ENCODE peak calls at places on chromosomes 13 and 19, in six cellular contexts. D is epithelial cell of proximal tubule, B is PC-3, H is GM20000, O is progenitor cell of endocrine pancreas, L is vagina. N is an unnamed sample.

GRCh38 chr13:75470676-75471075 is 11.3 kb downstream of the TBC1D4 start:
- DNase-seq in B (no peak), O (no peak), H (no peak), D (no peak), L (no peak), N (no peak)

GRCh38 chr19:6325614-6326013 is 7.8 kb downstream of the ACER1 start:
- DNase-seq in L (no peak), D (no peak), O (no peak), H (no peak), B (no peak), N (no peak)

GRCh38 chr19:27679399-27679798 is 1533.6 kb downstream of the UQCRFS1 start:
- DNase-seq in H (no peak), L (peak; percentile 61), D (no peak), B (no peak), O (no peak), N (no peak)

GRCh38 chr13:102555914-102556553 is 40.8 kb upstream of the TPP2 start:
- DNase-seq in H (peak; percentile 28), L (no peak), B (peak; percentile 56), D (peak; percentile 22), O (no peak), N (peak; percentile 25)

GRCh38 chr19:40567750-40568494 is 8.8 kb upstream of the SHKBP1 start:
- DNase-seq in B (no peak), L (no peak), H (no peak), O (no peak), D (no peak), N (no peak)

GRCh38 chr19:6068711-6069110 is 41.6 kb downstream of the RFX2 start:
- DNase-seq in D (no peak), H (no peak), B (no peak), L (no peak), O (no peak), N (no peak)

GRCh38 chr13:65456150-65456912 is 1773.8 kb downstream of the PCDH9 start:
- DNase-seq in H (no peak), B (no peak), O (no peak), D (no peak), L (no peak), N (no peak)

GRCh38 chr19:5718032-5718578 is 1.8 kb downstream of the LONP1 start:
- DNase-seq in O (no peak), L (no peak), B (no peak), D (no peak), H (no peak), N (peak; percentile 55)

GRCh38 chr19:16889429-16889882 is 657 bp downstream of the F2RL3 start:
- DNase-seq in D (no peak), B (peak; percentile 26), O (no peak), L (no peak), H (no peak), N (no peak)

GRCh38 chr19:45955905-45956608 is 17.6 kb downstream of the NOVA2 start:
- DNase-seq in L (no peak), B (peak; percentile 85), H (no peak), D (no peak), O (no peak), N (no peak)

GRCh38 chr19:3080281-3080680 is 13.9 kb upstream of the GNA11 start:
- DNase-seq in H (no peak), O (no peak), B (no peak), L (no peak), D (no peak), N (no peak)

GRCh38 chr19:38907670-38908069 is 4.3 kb downstream of the CCER2 start:
- DNase-seq in L (no peak), D (no peak), B (no peak), H (no peak), O (no peak), N (no peak)

GRCh38 chr19:50449236-50449899 is 16.7 kb downstream of the MYBPC2 start:
- DNase-seq in L (no peak), B (peak; percentile 21), O (no peak), H (no peak), D (peak; percentile 31), N (no peak)

GRCh38 chr13:56561327-56561726 is 579.4 kb upstream of the PRR20A start:
- DNase-seq in D (peak; percentile 10), H (no peak), B (peak; percentile 4), L (no peak), O (no peak), N (no peak)

GRCh38 chr13:39789451-39789850 is 134.0 kb downstream of the COG6 start:
- DNase-seq in L (no peak), D (no peak), B (peak; percentile 10), O (no peak), H (no peak), N (no peak)

GRCh38 chr13:40665754-40666057 is 735 bp downstream of the FOXO1 start:
- DNase-seq in D (no peak), L (no peak), H (peak; percentile 70), O (no peak), B (peak; percentile 13), N (peak; percentile 23)

GRCh38 chr19:8113017-8113416 is 36.4 kb downstream of the FBN3 start:
- DNase-seq in O (no peak), L (no peak), H (no peak), B (peak; percentile 36), D (no peak), N (no peak)

GRCh38 chr19:35734889-35735288 is 7.4 kb downstream of the IGFLR1 start:
- DNase-seq in O (no peak), L (no peak), B (no peak), D (no peak), H (no peak), N (no peak)

GRCh38 chr19:45958320-45958719 is 15.3 kb downstream of the NOVA2 start:
- DNase-seq in B (no peak), L (no peak), O (no peak), H (no peak), D (no peak), N (no peak)

DNA sequence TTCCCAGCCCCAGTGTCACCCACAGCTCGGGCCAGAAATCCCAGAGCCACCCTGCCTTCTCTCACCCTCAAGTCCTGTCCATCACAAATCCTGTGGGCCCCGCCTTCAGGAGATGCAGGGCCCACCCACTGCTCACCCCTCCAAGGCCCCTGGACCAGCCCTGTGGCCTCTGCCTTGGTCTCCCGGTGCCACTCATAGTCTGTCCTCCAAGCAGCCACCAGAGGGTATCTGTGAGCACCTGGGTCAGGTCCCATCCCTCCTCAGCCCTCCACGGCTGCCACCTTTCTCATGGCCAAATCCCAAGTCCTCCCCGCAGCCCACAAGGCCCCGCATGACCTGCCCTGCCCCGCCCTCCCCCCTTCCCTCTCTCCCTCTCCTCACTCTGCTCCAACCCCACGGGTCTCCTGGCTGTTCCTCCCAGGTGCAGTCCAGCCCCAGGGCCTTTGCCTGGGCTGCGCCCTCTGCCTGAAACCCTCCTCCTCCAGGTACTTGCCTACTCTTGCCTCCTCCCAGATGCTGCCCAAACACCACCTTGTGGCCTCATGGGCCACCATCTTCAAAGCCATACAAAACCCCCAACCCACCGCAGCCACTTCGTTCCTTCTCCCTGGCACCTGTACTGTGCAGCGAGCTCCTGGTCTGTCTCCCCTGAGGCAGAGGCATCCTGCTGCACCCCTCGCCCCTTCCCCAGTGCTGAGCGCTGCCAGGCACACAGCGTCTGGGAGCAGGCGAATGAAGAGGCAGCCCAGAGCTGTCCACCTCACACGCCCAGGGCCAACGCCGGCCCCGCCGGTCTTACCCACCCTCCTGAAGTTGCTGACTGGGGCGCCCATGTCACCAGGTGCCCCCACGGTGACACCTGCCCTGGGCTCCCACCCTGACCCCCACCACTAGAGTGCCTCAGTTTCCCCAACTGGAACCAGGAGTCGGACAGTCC is 13.2 kb upstream of the UQCR11 start:
- DNase-seq in L (no peak), D (no peak), O (no peak), H (peak; percentile 83), B (peak; percentile 37), N (peak; percentile 17)
- TF ChIP-seq CTCF in L (no peak), D (peak; percentile 55), O (peak; percentile 51), H (peak; percentile 21), B (peak; percentile 49), N (peak; percentile 42)

DNA sequence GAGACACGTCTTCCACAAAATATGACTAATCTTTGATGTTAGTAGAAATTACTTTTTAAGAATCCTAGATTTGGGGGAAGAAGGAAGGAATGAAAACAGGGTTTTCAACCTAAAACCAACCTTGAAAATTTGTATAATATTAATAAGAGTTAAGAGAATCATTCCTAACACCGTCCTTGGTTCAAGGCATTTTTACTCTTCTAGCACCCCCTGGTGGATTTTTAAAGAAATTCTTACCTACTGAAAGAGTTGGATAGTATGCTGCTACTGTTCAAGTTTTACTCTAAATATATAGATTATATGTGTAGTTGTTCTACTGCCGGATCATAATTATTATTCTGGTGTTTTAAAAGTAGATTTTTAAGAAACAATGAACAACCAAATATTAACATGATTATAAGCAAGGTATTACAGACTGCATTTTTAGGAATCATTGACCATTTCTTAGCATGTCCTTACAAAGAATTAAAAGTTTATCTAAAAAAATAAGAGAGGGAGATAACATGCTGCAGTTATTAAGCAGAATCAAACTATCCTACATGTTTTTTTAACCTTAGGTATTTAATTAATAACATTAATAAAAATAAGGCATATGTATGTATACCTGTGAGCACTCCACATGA is 7.4 kb upstream of the SLITRK6 start:
- DNase-seq in B (peak; percentile 72), O (no peak), H (peak; percentile 6), L (no peak), D (peak; percentile 9), N (peak; percentile 37)
- TF ChIP-seq CTCF in B (peak; percentile 73), O (peak; percentile 80), H (peak; percentile 10), L (no peak), D (peak; percentile 61), N (peak; percentile 57)

GRCh38 chr19:48121909-48122371 is 11.3 kb upstream of the PLA2G4C start:
- DNase-seq in D (no peak), B (peak; percentile 65), H (peak; percentile 79), O (no peak), L (no peak), N (no peak)

GRCh38 chr19:48122421-48122820 is 11.8 kb upstream of the PLA2G4C start:
- DNase-seq in H (no peak), L (no peak), D (no peak), O (no peak), B (no peak), N (no peak)

GRCh38 chr19:48127561-48127960 is 16.9 kb upstream of the PLA2G4C start:
- DNase-seq in B (no peak), O (no peak), L (no peak), H (no peak), D (no peak), N (no peak)

GRCh38 chr19:48121066-48121465 is 10.4 kb upstream of the PLA2G4C start:
- DNase-seq in O (no peak), L (no peak), H (no peak), D (no peak), B (no peak), N (no peak)

DNA sequence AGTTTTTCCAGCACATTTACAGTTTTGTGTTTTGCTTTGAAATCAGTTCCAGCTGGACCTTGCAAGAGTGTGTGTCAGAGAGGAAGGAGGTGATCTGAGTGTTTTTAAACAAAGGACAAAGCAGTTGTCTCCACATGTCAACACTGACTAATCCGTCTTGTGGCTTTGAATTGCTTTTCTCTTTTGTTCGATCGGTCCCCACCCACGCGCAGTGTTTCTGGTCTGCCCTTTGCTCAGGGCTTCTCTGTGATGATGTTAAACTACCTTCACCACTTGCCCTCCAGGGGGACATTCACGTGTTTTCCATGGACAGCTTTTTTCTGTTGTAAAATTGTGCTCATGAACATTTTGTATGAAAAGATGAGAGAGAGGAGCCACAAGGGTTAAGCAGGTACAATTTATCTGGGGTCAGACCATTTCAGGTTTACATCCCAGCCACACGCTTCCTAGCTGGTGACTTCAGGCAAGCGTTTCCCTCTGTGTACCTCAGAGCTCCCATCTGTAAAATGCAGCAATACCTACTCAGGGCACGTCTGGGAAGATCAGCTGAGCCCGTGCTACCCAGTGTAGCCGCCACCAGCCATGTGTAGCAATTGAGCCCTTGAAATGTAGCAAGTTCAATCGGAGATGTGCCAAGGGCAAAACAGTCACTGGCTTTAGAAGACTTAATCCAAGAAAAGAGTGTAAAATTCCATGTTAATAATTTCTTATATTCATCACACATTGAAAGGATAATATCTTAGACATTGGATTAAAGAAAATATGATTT is 13.5 kb upstream of the PLA2G4C start:
- DNase-seq in L (no peak), H (peak; percentile 54), D (no peak), B (peak; percentile 84), O (no peak), N (peak; percentile 44)
- TF ChIP-seq CTCF in L (no peak), H (no peak), D (peak; percentile 5), B (peak; percentile 44), O (peak; percentile 44), N (no peak)

GRCh38 chr13:72696590-72696989 is 30.8 kb downstream of the MZT1 start:
- DNase-seq in D (no peak), O (no peak), H (no peak), B (peak; percentile 46), L (no peak), N (peak; percentile 6)
- TF ChIP-seq CTCF in D (peak; percentile 34), O (peak; percentile 38), H (no peak), B (peak; percentile 59), L (no peak), N (peak; percentile 40)